ENCODE peak calls at places on chromosome 15, in ten cellular contexts. M is Peyer's patch, S is tibial nerve, G is right lobe of liver, H is body of pancreas, Y is HCT116, D is GM12878, N is spleen, X is esophagus muscularis mucosa, K is gastrocnemius medialis. F is an unnamed sample.

GRCh38 chr15:81347910-81348309 is 24.0 kb upstream of the STARD5 start:
- DNase-seq in N (no peak), X (no peak), G (no peak), M (no peak), Y (no peak), S (no peak), H (no peak), K (no peak), D (no peak), F (no peak)

GRCh38 chr15:31080618-31081017 is 20.9 kb downstream of the TRPM1 start:
- DNase-seq in M (no peak), X (no peak), N (no peak), K (no peak), H (peak), G (peak), D (no peak), Y (peak), S (no peak), F (no peak)

GRCh38 chr15:96225642-96226259 is 104.7 kb upstream of the NR2F2 start:
- DNase-seq in X (no peak), M (no peak), K (no peak), D (no peak), G (no peak), N (no peak), S (no peak), H (no peak), Y (no peak), F (no peak)

GRCh38 chr15:90617171-90617570 is 87.4 kb downstream of the CRTC3 start:
- DNase-seq in H (no peak), K (no peak), Y (no peak), N (no peak), D (no peak), S (no peak), M (no peak), G (no peak), X (no peak), F (no peak)

GRCh38 chr15:89496155-89497098 is at the start of gene RHCG:
- DNase-seq in X (no peak), S (no peak), N (no peak), D (no peak), K (no peak), H (peak), G (peak), M (no peak), Y (no peak), F (peak)

GRCh38 chr15:74616020-74616939 is 644 bp downstream of the CLK3 start:
- DNase-seq in D (no peak), X (peak), N (peak), K (peak), G (peak), M (peak), Y (no peak), S (peak), H (peak), F (peak)

GRCh38 chr15:99619712-99620111 is 53.9 kb downstream of the MEF2A start:
- DNase-seq in K (no peak), Y (no peak), G (no peak), X (no peak), N (no peak), D (no peak), H (no peak), M (no peak), S (no peak), F (no peak)

GRCh38 chr15:75149911-75150709 is 51.6 kb upstream of the C15orf39 start:
- DNase-seq in M (no peak), K (no peak), X (no peak), H (no peak), N (no peak), G (no peak), D (no peak), S (no peak), Y (peak), F (no peak)

GRCh38 chr15:77021803-77022381 is 27.0 kb downstream of the PSTPIP1 start:
- DNase-seq in X (no peak), S (no peak), K (no peak), H (no peak), Y (no peak), D (no peak), N (peak), M (peak), G (no peak), F (no peak)

GRCh38 chr15:39770748-39771689 is 11.6 kb downstream of the FSIP1 start:
- DNase-seq in M (no peak), Y (no peak), N (no peak), K (no peak), X (no peak), D (no peak), S (no peak), H (no peak), G (no peak), F (no peak)

GRCh38 chr15:65829150-65829764 is 37.2 kb upstream of the DENND4A start:
- DNase-seq in M (no peak), S (no peak), D (no peak), K (no peak), G (no peak), X (no peak), Y (peak), H (no peak), N (no peak), F (no peak)

GRCh38 chr15:66595937-66596545 is 30.2 kb upstream of the LCTL start:
- DNase-seq in G (no peak), Y (no peak), N (no peak), X (no peak), M (no peak), D (no peak), H (no peak), K (no peak), S (no peak), F (no peak)

GRCh38 chr15:66765478-66766281 is 63.6 kb downstream of the SMAD6 start:
- DNase-seq in H (peak), X (no peak), D (peak), M (peak), K (no peak), Y (peak), S (no peak), N (peak), G (peak), F (no peak)

GRCh38 chr15:74389115-74390048 is 21.9 kb upstream of the CYP11A1 start:
- DNase-seq in G (no peak), K (no peak), N (no peak), M (no peak), X (no peak), Y (no peak), S (no peak), D (no peak), H (no peak), F (no peak)

GRCh38 chr15:96416218-96416933 is 85.9 kb downstream of the NR2F2 start:
- DNase-seq in K (no peak), G (no peak), X (no peak), H (no peak), M (no peak), N (no peak), D (no peak), Y (no peak), S (no peak), F (no peak)

GRCh38 chr15:36605626-36606263 is 26.3 kb downstream of the CDIN1 start:
- DNase-seq in G (no peak), M (no peak), N (no peak), K (peak), S (no peak), D (no peak), X (no peak), H (no peak), Y (no peak), F (no peak)

GRCh38 chr15:48507416-48508065 is 138.0 kb downstream of the FBN1 start:
- DNase-seq in Y (peak), M (no peak), G (no peak), X (no peak), D (peak), S (no peak), K (no peak), H (peak), N (no peak), F (no peak)

GRCh38 chr15:79897701-79898113 is 893 bp upstream of the MTHFS start:
- DNase-seq in S (no peak), H (no peak), D (no peak), K (no peak), M (no peak), G (no peak), X (no peak), Y (no peak), N (no peak), F (no peak)

GRCh38 chr15:71804226-71804625 is 6.1 kb upstream of the NR2E3 start:
- DNase-seq in N (no peak), S (no peak), M (no peak), D (no peak), H (no peak), K (no peak), Y (no peak), G (no peak), X (no peak), F (no peak)

GRCh38 chr15:90101130-90101968 is 919 bp downstream of the IDH2 start:
- DNase-seq in G (peak), H (peak), X (no peak), K (peak), S (no peak), D (no peak), Y (no peak), M (peak), N (peak), F (no peak)

GRCh38 chr15:66865622-66866611 is 163.9 kb downstream of the SMAD6 start:
- DNase-seq in S (no peak), G (peak), H (no peak), K (no peak), Y (no peak), X (peak), N (peak), D (peak), M (no peak), F (peak)

GRCh38 chr15:98727115-98728040 is 79.0 kb downstream of the IGF1R start:
- DNase-seq in K (peak), X (peak), Y (peak), H (peak), N (no peak), M (peak), S (peak), D (no peak), G (peak), F (peak)

GRCh38 chr15:92997821-92998220 is 91.2 kb downstream of the RGMA start:
- DNase-seq in H (no peak), N (no peak), M (no peak), K (no peak), S (no peak), Y (no peak), G (no peak), X (no peak), D (no peak), F (no peak)

GRCh38 chr15:96102631-96103030 is 227.9 kb upstream of the NR2F2 start:
- DNase-seq in X (peak), H (no peak), M (no peak), S (no peak), K (no peak), Y (no peak), N (no peak), D (no peak), G (no peak), F (no peak)

GRCh38 chr15:81411056-81411455 is 37.0 kb upstream of the TMC3 start:
- DNase-seq in S (no peak), G (no peak), M (no peak), Y (no peak), D (no peak), N (no peak), H (no peak), K (no peak), X (no peak), F (no peak)

GRCh38 chr15:90481023-90481422 is 48.7 kb upstream of the CRTC3 start:
- DNase-seq in D (no peak), K (no peak), N (no peak), M (no peak), H (no peak), X (no peak), Y (no peak), S (no peak), G (no peak), F (no peak)

GRCh38 chr15:72835289-72835890 is 51.8 kb upstream of the ADPGK start:
- DNase-seq in X (no peak), D (no peak), Y (peak), S (no peak), K (no peak), M (no peak), G (no peak), H (no peak), N (no peak), F (no peak)

GRCh38 chr15:39585394-39585841 is 4.5 kb downstream of the THBS1 start:
- DNase-seq in G (no peak), D (no peak), S (no peak), X (no peak), K (no peak), Y (no peak), M (no peak), N (no peak), H (no peak), F (no peak)

GRCh38 chr15:94671845-94672524 is 440.6 kb downstream of the MCTP2 start:
- DNase-seq in D (no peak), H (no peak), S (no peak), K (no peak), N (no peak), M (no peak), G (no peak), Y (no peak), X (peak), F (no peak)

GRCh38 chr15:64149424-64150235 is 1.9 kb upstream of the SNX22 start:
- DNase-seq in K (no peak), M (no peak), N (no peak), S (no peak), Y (no peak), D (no peak), G (peak), X (no peak), H (no peak), F (no peak)

GRCh38 chr15:80788536-80788935 is 9.4 kb downstream of the CEMIP start:
- DNase-seq in G (no peak), X (no peak), M (no peak), H (no peak), N (no peak), D (no peak), K (no peak), Y (no peak), S (no peak), F (no peak)

GRCh38 chr15:87032291-87032690 is 952.6 kb downstream of the AGBL1 start:
- DNase-seq in D (no peak), M (no peak), H (no peak), S (no peak), G (no peak), Y (no peak), N (no peak), X (no peak), K (no peak), F (no peak)

DNA sequence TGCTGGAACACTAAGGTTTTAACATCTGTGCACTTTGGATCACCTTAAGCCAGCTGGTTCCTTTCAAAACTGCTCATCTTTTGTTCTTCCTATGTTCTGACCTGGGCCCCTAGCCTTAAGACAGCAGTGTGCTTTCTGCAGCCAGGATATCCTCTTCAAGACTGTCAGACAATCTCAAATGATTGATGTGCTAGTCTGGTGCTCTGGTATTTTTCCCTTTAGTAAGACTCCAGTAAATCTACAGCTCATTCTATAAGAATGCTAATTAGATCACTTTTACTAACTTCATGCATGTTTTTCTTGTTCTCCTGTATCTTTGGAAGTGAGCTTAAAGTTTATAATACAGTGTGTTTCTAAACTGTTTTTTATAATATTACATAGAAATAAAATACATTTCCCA is 220.8 kb upstream of the NANOGP8 start:
- DNase-seq in G (no peak), N (no peak), H (no peak), D (no peak), K (no peak), X (no peak), S (no peak), Y (peak), M (no peak), F (no peak)
- TF ChIP-seq POLR2A in G (no peak), N (no peak), H (no peak), D (no peak), K (no peak), X (no peak), S (no peak), Y (no peak), M (no peak), F (no peak)

DNA sequence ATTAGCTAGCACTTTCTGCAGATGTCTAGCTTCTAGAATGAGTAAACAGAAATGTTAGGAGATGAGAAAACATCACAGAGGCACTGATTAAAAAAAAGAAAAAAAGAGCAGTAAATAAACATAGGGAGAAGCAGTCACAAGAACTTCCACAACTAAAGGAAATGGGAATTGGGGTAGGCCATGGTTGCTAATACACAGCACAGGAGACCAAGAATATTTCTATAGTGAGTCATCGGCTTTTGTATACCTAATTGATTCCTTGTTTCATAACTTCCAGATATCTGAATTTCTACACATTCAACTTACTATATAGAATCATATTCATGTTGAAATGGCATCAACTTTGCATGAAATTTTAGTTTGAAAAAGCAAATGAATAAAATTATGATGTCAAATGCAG is 47.3 kb upstream of the TCF12 start:
- DNase-seq in X (no peak), S (no peak), D (no peak), G (no peak), H (no peak), N (no peak), K (no peak), M (no peak), Y (peak), F (no peak)
- H3K27ac ChIP-seq in X (no peak), S (no peak), D (no peak), G (no peak), H (no peak), N (no peak), K (no peak), M (no peak), Y (no peak), F (no peak)

GRCh38 chr15:40952301-40952900 is 870 bp upstream of the CHAC1 start:
- DNase-seq in M (no peak), H (no peak), D (no peak), N (peak), X (no peak), K (no peak), G (no peak), S (no peak), Y (no peak), F (no peak)

GRCh38 chr15:40953713-40954074 is 423 bp downstream of the CHAC1 start:
- DNase-seq in Y (no peak), K (no peak), H (no peak), D (no peak), X (no peak), N (peak), S (no peak), M (no peak), G (no peak), F (no peak)

GRCh38 chr15:40951764-40952163 is 1.5 kb upstream of the CHAC1 start:
- DNase-seq in K (no peak), D (no peak), X (no peak), S (no peak), G (no peak), M (no peak), H (no peak), Y (no peak), N (no peak), F (no peak)

GRCh38 chr15:40955141-40955903 is 2.1 kb downstream of the CHAC1 start:
- DNase-seq in K (no peak), N (peak), X (no peak), D (no peak), G (no peak), Y (no peak), M (peak), S (no peak), H (no peak), F (no peak)

GRCh38 chr15:40952901-40953712 is at the start of gene CHAC1:
- DNase-seq in Y (peak), K (peak), G (peak), S (peak), M (peak), D (peak), H (peak), X (peak), N (peak), F (peak)
- TF ChIP-seq POLR2A in Y (peak), K (peak), G (peak), S (no peak), M (peak), D (peak), H (peak), X (peak), N (no peak), F (no peak)

DNA sequence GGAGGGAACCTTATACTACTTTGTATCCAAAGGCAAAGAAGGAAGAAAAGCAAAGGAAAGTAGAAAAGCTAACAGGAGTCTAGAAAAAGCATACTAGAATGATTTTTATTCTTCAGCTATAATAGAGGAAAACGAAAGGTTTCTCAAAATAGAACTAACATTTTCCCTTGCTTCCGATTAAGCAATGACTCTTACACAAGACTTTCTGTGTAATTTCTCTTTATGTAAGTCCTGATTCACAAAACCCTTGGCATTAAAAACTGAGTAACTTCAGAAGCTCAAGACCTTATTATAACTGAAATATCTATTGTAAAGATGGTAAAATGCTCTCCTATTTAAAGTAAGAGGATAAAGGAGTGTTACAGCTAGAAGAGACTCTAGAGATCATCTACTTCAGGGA is 97.4 kb downstream of the DTWD1 start:
- DNase-seq in Y (no peak), M (no peak), N (no peak), D (no peak), X (no peak), S (no peak), K (no peak), H (no peak), G (no peak), F (no peak)
- H3K27ac ChIP-seq in Y (no peak), M (no peak), N (peak), D (no peak), X (peak), S (peak), K (peak), H (no peak), G (no peak), F (peak)

DNA sequence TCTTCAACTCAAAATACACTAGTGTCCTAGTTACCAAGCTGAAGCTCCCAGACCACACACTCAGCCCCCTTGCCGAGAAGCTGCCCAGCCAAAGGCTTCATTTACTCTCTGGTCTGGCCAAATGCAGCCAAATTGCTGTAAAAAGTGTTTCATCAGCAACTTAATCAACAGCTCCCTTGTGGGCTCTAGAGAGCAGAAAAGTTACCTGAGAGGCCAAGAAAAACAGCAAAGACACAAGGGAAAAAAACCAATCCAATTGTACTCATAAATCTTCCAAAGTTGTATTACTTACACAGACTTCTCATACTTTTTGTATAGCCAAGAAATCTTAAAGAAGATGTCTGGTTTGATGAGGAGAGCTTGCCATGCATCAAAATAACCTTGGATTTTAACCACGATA is 120.1 kb downstream of the CYP19A1 start:
- DNase-seq in S (no peak), D (no peak), G (no peak), K (no peak), Y (no peak), M (no peak), X (no peak), N (no peak), H (no peak), F (no peak)
- TF ChIP-seq POLR2A in S (no peak), D (no peak), G (no peak), K (no peak), Y (no peak), M (no peak), X (no peak), N (no peak), H (no peak), F (no peak)

GRCh38 chr15:85047271-85047948 is 65.8 kb downstream of the PDE8A start:
- DNase-seq in S (no peak), G (no peak), N (no peak), K (peak), M (no peak), D (no peak), Y (no peak), X (no peak), H (no peak), F (no peak)
- H3K27ac ChIP-seq in S (peak), G (no peak), N (no peak), K (peak), M (peak), D (no peak), Y (no peak), X (peak), H (no peak), F (no peak)

GRCh38 chr15:40787344-40787841 is 17.6 kb downstream of the C15orf62 start:
- DNase-seq in G (no peak), X (no peak), D (no peak), K (no peak), Y (peak), H (peak), S (no peak), M (peak), N (no peak), F (no peak)
- TF ChIP-seq POLR2A in G (no peak), X (no peak), D (no peak), K (no peak), Y (no peak), H (no peak), S (no peak), M (peak), N (no peak), F (no peak)

GRCh38 chr15:68042156-68042854 is 11.8 kb upstream of the PIAS1 start:
- DNase-seq in S (no peak), X (peak), K (no peak), Y (no peak), N (no peak), H (no peak), D (no peak), M (no peak), G (no peak), F (no peak)
- H3K27ac ChIP-seq in S (no peak), X (no peak), K (no peak), Y (no peak), N (peak), H (no peak), D (peak), M (no peak), G (peak), F (no peak)